ENCODE peak calls at places on chromosomes 2 and 18, in six cellular contexts. R is stimulated activated naive B cell treated with anti-CD40 and anti-IgM and Interleukin-4, amounts not matched to agents 10 μg/mL and 1 μg/mL and 100 μg/mL, for 72 hours; K is T-cell; O is activated effector memory CD4-positive, alpha-beta T cell treated with Interleukin-2 at 50 U/mL for 16 hours; C is T-helper 2 cell treated with Interferon-gamma antibody and Interleukin-4, amounts not matched to agents 5 μg/mL and 100 μg/mL, for 36 hours; I is GM23248. Y is an unnamed sample.

GRCh38 chr2:238864207-238865014 is 16.5 kb downstream of the TWIST2 start:
- DNase-seq in R (no peak), K (no peak), O (no peak), C (peak; percentile 45), I (peak; percentile 99), Y (no peak)

GRCh38 chr2:109063326-109063670 is 65.7 kb upstream of the SH3RF3 start:
- DNase-seq in R (no peak), K (no peak), O (no peak), C (no peak), I (no peak), Y (no peak)

GRCh38 chr18:58580078-58580477 is 48.8 kb downstream of the ALPK2 start:
- DNase-seq in R (no peak), K (no peak), O (no peak), C (no peak), I (peak; percentile 72), Y (no peak)

GRCh38 chr2:156649596-156649995 is 213.4 kb downstream of the GPD2 start:
- DNase-seq in R (no peak), K (no peak), O (no peak), C (no peak), I (no peak), Y (no peak)

GRCh38 chr2:119756837-119757236 is 2.9 kb upstream of the PTPN4 start:
- DNase-seq in R (no peak), K (no peak), O (no peak), C (peak; percentile 55), I (peak; percentile 96), Y (no peak)

GRCh38 chr2:128435576-128436497 is 117.2 kb upstream of the HS6ST1 start:
- DNase-seq in R (no peak), K (no peak), O (no peak), C (no peak), I (no peak), Y (no peak)

GRCh38 chr2:56130463-56131070 is 53.2 kb upstream of the CCDC85A start:
- DNase-seq in R (no peak), K (no peak), O (no peak), C (no peak), I (peak; percentile 76), Y (no peak)

GRCh38 chr2:174984561-174984960 is 20.6 kb downstream of the CHN1 start:
- DNase-seq in R (no peak), K (no peak), O (no peak), C (no peak), I (no peak), Y (no peak)

GRCh38 chr2:217878865-217879595 is 123.8 kb downstream of the TNS1 start:
- DNase-seq in R (no peak), K (no peak), O (no peak), C (no peak), I (no peak), Y (no peak)

GRCh38 chr2:7356909-7357584 is 439.8 kb downstream of the RNF144A start:
- DNase-seq in R (no peak), K (no peak), O (no peak), C (no peak), I (no peak), Y (no peak)

GRCh38 chr18:68665623-68666022 is 49.3 kb downstream of the TMX3 start:
- DNase-seq in R (no peak), K (no peak), O (no peak), C (no peak), I (no peak), Y (no peak)

GRCh38 chr2:228059735-228060134 is 121.8 kb downstream of the SPHKAP start:
- DNase-seq in R (no peak), K (no peak), O (no peak), C (no peak), I (no peak), Y (no peak)

GRCh38 chr2:235773188-235773928 is 279.5 kb downstream of the AGAP1 start:
- DNase-seq in R (no peak), K (no peak), O (no peak), C (no peak), I (no peak), Y (no peak)

GRCh38 chr2:9235388-9236344 is 29.1 kb downstream of the ASAP2 start:
- DNase-seq in R (no peak), K (no peak), O (no peak), C (no peak), I (peak; percentile 64), Y (no peak)

GRCh38 chr2:160565099-160565498 is 71.5 kb upstream of the RBMS1 start:
- DNase-seq in R (no peak), K (no peak), O (no peak), C (no peak), I (no peak), Y (no peak)

GRCh38 chr2:127576433-127577207 is 41.1 kb downstream of the MYO7B start:
- DNase-seq in R (no peak), K (no peak), O (no peak), C (no peak), I (peak; percentile 97), Y (no peak)

GRCh38 chr2:228140934-228141528 is 40.5 kb downstream of the SPHKAP start:
- DNase-seq in R (no peak), K (no peak), O (no peak), C (no peak), I (no peak), Y (no peak)

GRCh38 chr18:69845588-69846506 is 101.8 kb downstream of the CD226 start:
- DNase-seq in R (no peak), K (no peak), O (no peak), C (no peak), I (peak; percentile 1), Y (no peak)

GRCh38 chr18:389658-390357 is 110.7 kb downstream of the COLEC12 start:
- DNase-seq in R (no peak), K (no peak), O (no peak), C (peak; percentile 5), I (no peak), Y (no peak)

GRCh38 chr2:164464376-164464775 is 156.9 kb downstream of the GRB14 start:
- DNase-seq in R (no peak), K (no peak), O (no peak), C (no peak), I (no peak), Y (no peak)

GRCh38 chr2:217325251-217325650 is 465.4 kb upstream of the TNP1 start:
- DNase-seq in R (no peak), K (no peak), O (no peak), C (no peak), I (no peak), Y (no peak)

GRCh38 chr2:128641421-128642095 is 322.9 kb upstream of the HS6ST1 start:
- DNase-seq in R (no peak), K (no peak), O (no peak), C (no peak), I (no peak), Y (no peak)

GRCh38 chr2:186485871-186486650 is at the start of gene ZC3H15:
- DNase-seq in R (peak; percentile 98), K (peak; percentile 96), O (peak; percentile 95), C (peak; percentile 96), I (peak; percentile 100), Y (peak; percentile 62)

GRCh38 chr18:45248240-45248903 is 366.9 kb upstream of the SLC14A2 start:
- DNase-seq in R (no peak), K (no peak), O (no peak), C (no peak), I (peak; percentile 85), Y (no peak)

GRCh38 chr2:120963997-120964396 is 228.3 kb downstream of the GLI2 start:
- DNase-seq in R (no peak), K (no peak), O (no peak), C (no peak), I (peak; percentile 47), Y (no peak)

GRCh38 chr18:10205136-10205535 is 249.3 kb upstream of the APCDD1 start:
- DNase-seq in R (no peak), K (no peak), O (no peak), C (no peak), I (no peak), Y (no peak)